ENCODE peak calls at places on chromosome 16, in ten cellular contexts. G, M, P, Z, J, B, N, D, T and S are unnamed samples.

GRCh38 chr16:51500306-51500705 is 349.2 kb upstream of the SALL1 start:
- DNase-seq in P (peak), Z (no peak), N (no peak), J (no peak), T (no peak), B (no peak), M (no peak), D (no peak), G (no peak), S (no peak)

GRCh38 chr16:84618428-84619102 is 687 bp upstream of the COTL1 start:
- DNase-seq in B (peak), G (peak), Z (peak), T (peak), D (no peak), N (peak), M (peak), J (peak), P (peak), S (peak)

GRCh38 chr16:31350275-31351005 is 4.5 kb upstream of the ITGAX start:
- DNase-seq in M (no peak), G (peak), N (no peak), P (no peak), J (no peak), D (no peak), T (no peak), B (no peak), Z (no peak), S (no peak)

GRCh38 chr16:50202926-50203624 is 50.0 kb downstream of the TENT4B start:
- DNase-seq in P (peak), B (peak), D (no peak), J (no peak), N (no peak), M (no peak), Z (peak), G (no peak), T (peak), S (no peak)

GRCh38 chr16:88940196-88941050 is 36.6 kb downstream of the CBFA2T3 start:
- DNase-seq in P (no peak), N (peak), B (no peak), J (no peak), M (no peak), G (peak), T (no peak), Z (no peak), D (no peak), S (peak)

GRCh38 chr16:25210758-25211157 is 6.0 kb upstream of the AQP8 start:
- DNase-seq in Z (no peak), N (no peak), B (no peak), D (no peak), T (no peak), J (peak), M (no peak), G (peak), P (no peak), S (no peak)

GRCh38 chr16:72493681-72494415 is 321.9 kb upstream of the PMFBP1 start:
- DNase-seq in T (no peak), N (no peak), M (no peak), G (no peak), Z (no peak), P (no peak), B (no peak), D (no peak), J (no peak), S (no peak)

GRCh38 chr16:4142268-4142667 is 26.0 kb upstream of the ADCY9 start:
- DNase-seq in N (no peak), G (no peak), Z (no peak), M (no peak), J (no peak), P (no peak), D (peak), B (no peak), T (no peak), S (no peak)

GRCh38 chr16:9778879-9779278 is 403.3 kb downstream of the GRIN2A start:
- DNase-seq in J (no peak), D (no peak), T (no peak), Z (no peak), M (no peak), B (no peak), N (no peak), P (no peak), G (no peak), S (no peak)

GRCh38 chr16:58500329-58501241 is 642 bp downstream of the NDRG4 start:
- DNase-seq in G (no peak), Z (no peak), B (no peak), M (no peak), T (no peak), D (no peak), J (no peak), P (no peak), N (peak), S (peak)

GRCh38 chr16:30797670-30798309 is 10.8 kb upstream of the ZNF629 start:
- DNase-seq in J (peak), G (no peak), M (no peak), P (no peak), T (no peak), B (peak), Z (no peak), N (no peak), D (no peak), S (no peak)

GRCh38 chr16:66902648-66903543 is 15.8 kb downstream of the CDH16 start:
- DNase-seq in J (no peak), B (no peak), Z (no peak), G (no peak), D (no peak), N (no peak), P (no peak), T (no peak), M (no peak), S (peak)

GRCh38 chr16:47924950-47925349 is 230.8 kb downstream of the ABCC12 start:
- DNase-seq in D (no peak), T (no peak), G (no peak), Z (no peak), J (no peak), B (no peak), N (no peak), M (no peak), P (no peak), S (no peak)

GRCh38 chr16:89922884-89923639 is at the start of gene TUBB3:
- DNase-seq in J (peak), M (no peak), G (peak), T (peak), D (no peak), B (peak), N (peak), P (peak), Z (peak), S (peak)

GRCh38 chr16:11159189-11159588 is 96.8 kb downstream of the SOCS1 start:
- DNase-seq in Z (no peak), N (no peak), B (no peak), P (no peak), M (no peak), D (no peak), J (no peak), G (no peak), T (no peak), S (peak)

GRCh38 chr16:14398014-14398717 is 231.9 kb downstream of the PARN start:
- DNase-seq in Z (no peak), J (no peak), P (no peak), G (no peak), T (no peak), M (no peak), D (no peak), N (no peak), B (no peak), S (no peak)

GRCh38 chr16:49550666-49551065 is 177.1 kb downstream of the C16orf78 start:
- DNase-seq in G (no peak), D (no peak), N (no peak), J (no peak), M (no peak), P (no peak), T (no peak), B (no peak), Z (no peak), S (no peak)

GRCh38 chr16:66446737-66447136 is 19.6 kb downstream of the BEAN1 start:
- DNase-seq in Z (no peak), P (no peak), B (no peak), M (no peak), J (no peak), N (no peak), T (no peak), D (no peak), G (no peak), S (no peak)

GRCh38 chr16:77974883-77975282 is 47.5 kb upstream of the CLEC3A start:
- DNase-seq in Z (no peak), M (no peak), D (no peak), G (peak), B (no peak), J (no peak), N (peak), T (no peak), P (no peak), S (no peak)

GRCh38 chr16:80968386-80969113 is 38.1 kb downstream of the CMC2 start:
- DNase-seq in P (peak), M (no peak), J (no peak), N (no peak), Z (no peak), D (no peak), T (peak), G (no peak), B (no peak), S (no peak)
- TF ChIP-seq MAX in P (no peak), M (no peak), J (no peak), N (no peak), Z (no peak), D (no peak), T (no peak), G (no peak), B (no peak), S (no peak)

GRCh38 chr16:81137754-81138153 is 41.6 kb upstream of the GCSH start:
- DNase-seq in N (no peak), M (no peak), T (no peak), B (no peak), P (no peak), Z (no peak), D (no peak), G (no peak), J (no peak), S (no peak)

GRCh38 chr16:81142864-81143263 is 46.7 kb upstream of the GCSH start:
- DNase-seq in T (no peak), P (no peak), M (no peak), Z (no peak), N (no peak), G (no peak), J (no peak), B (no peak), D (no peak), S (no peak)

GRCh38 chr16:81137012-81137335 is 40.8 kb upstream of the GCSH start:
- DNase-seq in B (no peak), J (no peak), T (no peak), G (no peak), M (no peak), N (no peak), P (no peak), D (no peak), Z (no peak), S (no peak)

GRCh38 chr16:81143921-81144471 is 47.8 kb upstream of the GCSH start:
- DNase-seq in P (peak), M (no peak), N (no peak), Z (peak), J (no peak), G (no peak), D (no peak), B (peak), T (no peak), S (no peak)

GRCh38 chr16:81140930-81141780 is 45.0 kb upstream of the GCSH start:
- DNase-seq in D (no peak), J (peak), G (peak), M (peak), B (peak), T (no peak), N (peak), P (no peak), Z (peak), S (no peak)
- TF ChIP-seq MAX in D (no peak), J (peak), G (no peak), M (peak), B (peak), T (no peak), N (no peak), P (no peak), Z (no peak), S (no peak)

GRCh38 chr16:87238371-87238715 is 78.8 kb downstream of the C16orf95 start:
- DNase-seq in N (no peak), M (no peak), D (no peak), J (no peak), Z (no peak), B (no peak), G (no peak), P (no peak), T (no peak), S (no peak)

GRCh38 chr16:87236516-87237115 is 80.6 kb downstream of the C16orf95 start:
- DNase-seq in B (no peak), P (no peak), T (no peak), D (no peak), J (no peak), M (no peak), N (no peak), G (peak), Z (no peak), S (no peak)

GRCh38 chr16:87234601-87235000 is 82.6 kb downstream of the C16orf95 start:
- DNase-seq in Z (no peak), B (no peak), T (no peak), J (no peak), M (no peak), P (no peak), D (no peak), N (no peak), G (no peak), S (no peak)

GRCh38 chr16:87233928-87234327 is 83.3 kb downstream of the C16orf95 start:
- DNase-seq in Z (no peak), B (peak), M (no peak), N (peak), D (no peak), T (peak), P (no peak), G (peak), J (peak), S (no peak)

GRCh38 chr16:87235810-87236515 is 81.2 kb downstream of the C16orf95 start:
- DNase-seq in T (no peak), D (no peak), J (no peak), N (peak), M (no peak), P (no peak), G (peak), Z (no peak), B (no peak), S (no peak)
- TF ChIP-seq MAX in T (no peak), D (no peak), J (no peak), N (no peak), M (no peak), P (no peak), G (peak), Z (no peak), B (no peak), S (no peak)

GRCh38 chr16:27463741-27464662 is 62.0 kb downstream of the IL21R start:
- DNase-seq in N (no peak), G (no peak), M (no peak), J (no peak), P (no peak), D (no peak), T (no peak), Z (no peak), B (no peak), S (no peak)
- TF ChIP-seq MAX in N (no peak), G (no peak), M (no peak), J (no peak), P (no peak), D (no peak), T (no peak), Z (no peak), B (no peak), S (no peak)

GRCh38 chr16:1612320-1613111 is at the start of gene CRAMP1:
- DNase-seq in Z (no peak), J (peak), D (no peak), N (peak), P (peak), G (peak), B (no peak), T (peak), M (no peak), S (peak)
- TF ChIP-seq MAX in Z (no peak), J (no peak), D (no peak), N (no peak), P (no peak), G (no peak), B (no peak), T (no peak), M (no peak), S (no peak)